ENCODE peak calls at places on chromosomes 3 and 15, in nine cellular contexts. J is NB4; S is HTR-8/SVneo; C is COR-L47; G is fibroblast of the aortic adventitia; E is activated CD4-positive, alpha-beta T cell treated with anti-CD3 and anti-CD28 coated beads, Interleukin-2, amount 10 ng/mL, durations not matched to agents 7 days and 5 days; M is stimulated activated naive CD4-positive, alpha-beta T cell treated with Interleukin-2 at 50 U/mL for 16 hours; H is adipocyte; F is AG09309. R is an unnamed sample.

GRCh38 chr15:63483521-63484371 is 20.6 kb upstream of the USP3 start:
- DNase-seq in J (peak), S (no peak), C (no peak), G (no peak), E (no peak), M (no peak), H (no peak), F (no peak), R (no peak)

GRCh38 chr15:95141486-95141885 is 910.1 kb downstream of the MCTP2 start:
- DNase-seq in J (no peak), S (no peak), C (no peak), G (no peak), E (no peak), M (no peak), H (peak), F (no peak), R (peak)

GRCh38 chr15:42090375-42090774 is 4.0 kb downstream of the PLA2G4D start:
- DNase-seq in J (no peak), S (no peak), C (peak), G (no peak), E (no peak), M (no peak), H (no peak), F (no peak), R (no peak)

GRCh38 chr15:62417444-62417843 is 252.4 kb upstream of the C2CD4B start:
- DNase-seq in J (no peak), S (no peak), C (no peak), G (peak), E (no peak), M (no peak), H (peak), F (no peak), R (peak)

GRCh38 chr15:57554063-57554820 is 37.5 kb upstream of the MYZAP start:
- DNase-seq in J (no peak), S (no peak), C (peak), G (peak), E (no peak), M (no peak), H (peak), F (no peak), R (no peak)

GRCh38 chr3:65996605-65997004 is 42.1 kb downstream of the MAGI1 start:
- DNase-seq in J (no peak), S (no peak), C (no peak), G (peak), E (no peak), M (no peak), H (no peak), F (no peak), R (no peak)

GRCh38 chr3:124063168-124063909 is 71.4 kb upstream of the ROPN1 start:
- DNase-seq in J (no peak), S (no peak), C (no peak), G (no peak), E (no peak), M (no peak), H (peak), F (no peak), R (peak)

GRCh38 chr3:123298903-123299302 is 97.2 kb downstream of the SEC22A start:
- DNase-seq in J (no peak), S (no peak), C (no peak), G (peak), E (no peak), M (no peak), H (peak), F (no peak), R (no peak)

GRCh38 chr3:72346526-72346926 is 501.7 kb downstream of the SHQ1 start:
- DNase-seq in J (peak), S (peak), C (no peak), G (peak), E (peak), M (no peak), H (peak), F (peak), R (peak)

GRCh38 chr3:111210866-111211564 is 139.4 kb downstream of the NECTIN3 start:
- DNase-seq in J (peak), S (no peak), C (no peak), G (peak), E (no peak), M (no peak), H (no peak), F (no peak), R (peak)

GRCh38 chr3:123412811-123413588 is 35.9 kb downstream of the ADCY5 start:
- DNase-seq in J (no peak), S (no peak), C (no peak), G (no peak), E (no peak), M (no peak), H (peak), F (no peak), R (no peak)

GRCh38 chr3:184218814-184219213 is 10.6 kb upstream of the VWA5B2 start:
- DNase-seq in J (no peak), S (no peak), C (no peak), G (no peak), E (no peak), M (no peak), H (no peak), F (no peak), R (no peak)

R was measured in EH.